ENCODE peak calls at places on chromosomes 3 and 15, in seven cellular contexts. One of them, this sample, is unnamed.
A peak's percentile ranks its signal among the peaks of the same experiment; 100 is the strongest.

GRCh38 chr3:14608298-14608697 is 43.3 kb upstream of the CCDC174 start:
- DNase-seq in CD8-positive, alpha-beta T cell: no peak
- DNase-seq in Panc1: no peak
- DNase-seq in Peyer's patch: no peak
- DNase-seq in heart left ventricle: no peak
- DNase-seq in HCT116: no peak
- DNase-seq in spleen: no peak
- DNase-seq in this sample: no peak

GRCh38 chr3:116102037-116102436 is 343.2 kb downstream of the LSAMP start:
- DNase-seq in CD8-positive, alpha-beta T cell: no peak
- DNase-seq in Panc1: no peak
- DNase-seq in Peyer's patch: no peak
- DNase-seq in heart left ventricle: no peak
- DNase-seq in HCT116: no peak
- DNase-seq in spleen: no peak
- DNase-seq in this sample: no peak

GRCh38 chr15:45634442-45635190 is at the start of gene SQOR:
- DNase-seq in CD8-positive, alpha-beta T cell: peak; percentile 53
- DNase-seq in Panc1: no peak
- DNase-seq in Peyer's patch: peak; percentile 93
- DNase-seq in heart left ventricle: peak; percentile 86
- DNase-seq in HCT116: peak; percentile 73
- DNase-seq in spleen: peak; percentile 96
- DNase-seq in this sample: peak; percentile 92

GRCh38 chr3:52912885-52913731 is 15.8 kb upstream of the STIMATE start:
- DNase-seq in CD8-positive, alpha-beta T cell: no peak
- DNase-seq in Panc1: no peak
- DNase-seq in Peyer's patch: no peak
- DNase-seq in heart left ventricle: no peak
- DNase-seq in HCT116: no peak
- DNase-seq in spleen: no peak
- DNase-seq in this sample: no peak

GRCh38 chr15:61049003-61049402 is 180.1 kb downstream of the RORA start:
- DNase-seq in CD8-positive, alpha-beta T cell: no peak
- DNase-seq in Panc1: no peak
- DNase-seq in Peyer's patch: no peak
- DNase-seq in heart left ventricle: no peak
- DNase-seq in HCT116: no peak
- DNase-seq in spleen: no peak
- DNase-seq in this sample: no peak

GRCh38 chr3:117218709-117219108 is 509.1 kb downstream of the TUSC7 start:
- DNase-seq in CD8-positive, alpha-beta T cell: no peak
- DNase-seq in Panc1: no peak
- DNase-seq in Peyer's patch: no peak
- DNase-seq in heart left ventricle: no peak
- DNase-seq in HCT116: no peak
- DNase-seq in spleen: no peak
- DNase-seq in this sample: no peak

GRCh38 chr3:69012836-69013255 is 638 bp downstream of the EOGT start:
- DNase-seq in CD8-positive, alpha-beta T cell: no peak
- DNase-seq in Panc1: no peak
- DNase-seq in Peyer's patch: peak; percentile 70
- DNase-seq in heart left ventricle: peak; percentile 57
- DNase-seq in HCT116: no peak
- DNase-seq in spleen: peak; percentile 87
- DNase-seq in this sample: peak; percentile 45

GRCh38 chr3:147756478-147756877 is 347.3 kb downstream of the ZIC1 start:
- DNase-seq in CD8-positive, alpha-beta T cell: no peak
- DNase-seq in Panc1: no peak
- DNase-seq in Peyer's patch: no peak
- DNase-seq in heart left ventricle: no peak
- DNase-seq in HCT116: no peak
- DNase-seq in spleen: no peak
- DNase-seq in this sample: no peak

GRCh38 chr15:96626936-96627577 is 296.6 kb downstream of the NR2F2 start:
- DNase-seq in CD8-positive, alpha-beta T cell: no peak
- DNase-seq in Panc1: no peak
- DNase-seq in Peyer's patch: no peak
- DNase-seq in heart left ventricle: peak; percentile 36
- DNase-seq in HCT116: no peak
- DNase-seq in spleen: peak; percentile 70
- DNase-seq in this sample: no peak

GRCh38 chr15:39642011-39642640 is 61.2 kb downstream of the THBS1 start:
- DNase-seq in CD8-positive, alpha-beta T cell: no peak
- DNase-seq in Panc1: no peak
- DNase-seq in Peyer's patch: no peak
- DNase-seq in heart left ventricle: no peak
- DNase-seq in HCT116: no peak
- DNase-seq in spleen: no peak
- DNase-seq in this sample: peak; percentile 6

GRCh38 chr15:95994418-95994817 is 336.1 kb upstream of the NR2F2 start:
- DNase-seq in CD8-positive, alpha-beta T cell: no peak
- DNase-seq in Panc1: no peak
- DNase-seq in Peyer's patch: no peak
- DNase-seq in heart left ventricle: no peak
- DNase-seq in HCT116: no peak
- DNase-seq in spleen: no peak
- DNase-seq in this sample: no peak

GRCh38 chr3:33061782-33062181 is 35.2 kb downstream of the GLB1 start:
- DNase-seq in CD8-positive, alpha-beta T cell: no peak
- DNase-seq in Panc1: no peak
- DNase-seq in Peyer's patch: no peak
- DNase-seq in heart left ventricle: no peak
- DNase-seq in HCT116: no peak
- DNase-seq in spleen: no peak
- DNase-seq in this sample: peak; percentile 34

GRCh38 chr3:33115024-33115768 is 1.4 kb downstream of the CRTAP start:
- DNase-seq in CD8-positive, alpha-beta T cell: no peak
- DNase-seq in Panc1: no peak
- DNase-seq in Peyer's patch: peak; percentile 84
- DNase-seq in heart left ventricle: peak; percentile 69
- DNase-seq in HCT116: peak; percentile 40
- DNase-seq in spleen: peak; percentile 80
- DNase-seq in this sample: peak; percentile 67

GRCh38 chr15:74563442-74563841 is 22.4 kb downstream of the ARID3B start:
- DNase-seq in CD8-positive, alpha-beta T cell: no peak
- DNase-seq in Panc1: no peak
- DNase-seq in Peyer's patch: no peak
- DNase-seq in heart left ventricle: no peak
- DNase-seq in HCT116: no peak
- DNase-seq in spleen: no peak
- DNase-seq in this sample: no peak

GRCh38 chr3:110493752-110494151 is 577.9 kb upstream of the NECTIN3 start:
- DNase-seq in CD8-positive, alpha-beta T cell: no peak
- DNase-seq in Panc1: no peak
- DNase-seq in Peyer's patch: no peak
- DNase-seq in heart left ventricle: no peak
- DNase-seq in HCT116: no peak
- DNase-seq in spleen: no peak
- DNase-seq in this sample: no peak

GRCh38 chr3:56792201-56792600 is 9.5 kb downstream of the ARHGEF3 start:
- DNase-seq in CD8-positive, alpha-beta T cell: no peak
- DNase-seq in Panc1: no peak
- DNase-seq in Peyer's patch: no peak
- DNase-seq in heart left ventricle: no peak
- DNase-seq in HCT116: no peak
- DNase-seq in spleen: no peak
- DNase-seq in this sample: no peak

GRCh38 chr3:185796431-185797107 is 28.3 kb downstream of the IGF2BP2 start:
- DNase-seq in CD8-positive, alpha-beta T cell: no peak
- DNase-seq in Panc1: peak; percentile 94
- DNase-seq in Peyer's patch: no peak
- DNase-seq in heart left ventricle: no peak
- DNase-seq in HCT116: peak; percentile 97
- DNase-seq in spleen: no peak
- DNase-seq in this sample: peak; percentile 92

GRCh38 chr15:61084944-61085367 is 144.1 kb downstream of the RORA start:
- DNase-seq in CD8-positive, alpha-beta T cell: no peak
- DNase-seq in Panc1: no peak
- DNase-seq in Peyer's patch: no peak
- DNase-seq in heart left ventricle: peak; percentile 25
- DNase-seq in HCT116: no peak
- DNase-seq in spleen: no peak
- DNase-seq in this sample: no peak

GRCh38 chr3:165185707-165186327 is 10.4 kb downstream of the SLITRK3 start:
- DNase-seq in CD8-positive, alpha-beta T cell: no peak
- DNase-seq in Panc1: peak; percentile 32
- DNase-seq in Peyer's patch: peak; percentile 67
- DNase-seq in heart left ventricle: peak; percentile 27
- DNase-seq in HCT116: peak; percentile 67
- DNase-seq in spleen: no peak
- DNase-seq in this sample: peak; percentile 82

GRCh38 chr3:126261037-126261436 is 80.7 kb upstream of the ALDH1L1 start:
- DNase-seq in CD8-positive, alpha-beta T cell: no peak
- DNase-seq in Panc1: no peak
- DNase-seq in Peyer's patch: peak; percentile 65
- DNase-seq in heart left ventricle: no peak
- DNase-seq in HCT116: no peak
- DNase-seq in spleen: no peak
- DNase-seq in this sample: no peak

GRCh38 chr3:11140713-11141104 is 13.6 kb upstream of the HRH1 start:
- DNase-seq in CD8-positive, alpha-beta T cell: no peak
- DNase-seq in Panc1: no peak
- DNase-seq in Peyer's patch: no peak
- DNase-seq in heart left ventricle: no peak
- DNase-seq in HCT116: no peak
- DNase-seq in spleen: no peak
- DNase-seq in this sample: peak; percentile 56

GRCh38 chr3:159852821-159853505 is 135.7 kb upstream of the IL12A start:
- DNase-seq in CD8-positive, alpha-beta T cell: no peak
- DNase-seq in Panc1: no peak
- DNase-seq in Peyer's patch: no peak
- DNase-seq in heart left ventricle: peak; percentile 75
- DNase-seq in HCT116: no peak
- DNase-seq in spleen: peak; percentile 81
- DNase-seq in this sample: no peak

GRCh38 chr15:69119692-69120395 is 40.6 kb upstream of the GLCE start:
- DNase-seq in CD8-positive, alpha-beta T cell: no peak
- DNase-seq in Panc1: no peak
- DNase-seq in Peyer's patch: no peak
- DNase-seq in heart left ventricle: no peak
- DNase-seq in HCT116: no peak
- DNase-seq in spleen: no peak
- DNase-seq in this sample: no peak

GRCh38 chr3:157088506-157089454 is 71.2 kb downstream of the CCNL1 start:
- DNase-seq in CD8-positive, alpha-beta T cell: peak; percentile 89
- DNase-seq in Panc1: peak; percentile 61
- DNase-seq in Peyer's patch: peak; percentile 97
- DNase-seq in heart left ventricle: peak; percentile 97
- DNase-seq in HCT116: peak; percentile 78
- DNase-seq in spleen: peak; percentile 98
- DNase-seq in this sample: peak; percentile 98

GRCh38 chr3:98971183-98971681 is 69.7 kb upstream of the DCBLD2 start:
- DNase-seq in CD8-positive, alpha-beta T cell: no peak
- DNase-seq in Panc1: no peak
- DNase-seq in Peyer's patch: no peak
- DNase-seq in heart left ventricle: no peak
- DNase-seq in HCT116: peak; percentile 97
- DNase-seq in spleen: no peak
- DNase-seq in this sample: no peak

GRCh38 chr3:152688313-152688712 is 146.6 kb upstream of the P2RY1 start:
- DNase-seq in CD8-positive, alpha-beta T cell: no peak
- DNase-seq in Panc1: no peak
- DNase-seq in Peyer's patch: no peak
- DNase-seq in heart left ventricle: no peak
- DNase-seq in HCT116: no peak
- DNase-seq in spleen: no peak
- DNase-seq in this sample: no peak

GRCh38 chr3:109098245-109098644 is 19.7 kb downstream of the MORC1 start:
- DNase-seq in CD8-positive, alpha-beta T cell: no peak
- DNase-seq in Panc1: no peak
- DNase-seq in Peyer's patch: peak; percentile 67
- DNase-seq in heart left ventricle: no peak
- DNase-seq in HCT116: peak; percentile 50
- DNase-seq in spleen: no peak
- DNase-seq in this sample: peak; percentile 62

DNA sequence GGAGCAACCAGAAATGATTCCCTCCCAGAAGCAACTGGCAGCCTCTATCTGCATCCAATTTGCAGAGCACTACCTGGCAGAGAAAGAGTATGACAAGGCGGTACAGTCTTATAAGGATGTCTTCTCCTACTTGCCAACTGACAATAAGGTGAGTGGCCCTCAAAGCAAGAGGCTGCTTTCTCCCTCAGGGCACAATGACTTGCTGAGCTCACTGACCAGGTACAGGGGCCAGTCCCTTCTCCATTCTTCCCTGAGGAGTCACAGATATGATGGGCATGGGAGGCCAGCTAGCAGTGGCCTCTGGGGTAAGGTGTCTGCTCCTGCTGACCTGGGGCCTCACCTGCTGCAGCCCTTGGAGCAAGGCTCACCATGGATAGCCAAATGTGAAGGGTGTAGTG is 20.3 kb downstream of the CSRNP1 start:
- DNase-seq in CD8-positive, alpha-beta T cell: no peak
- DNase-seq in Panc1: no peak
- DNase-seq in Peyer's patch: peak; percentile 29
- DNase-seq in heart left ventricle: no peak
- DNase-seq in HCT116: no peak
- DNase-seq in spleen: peak; percentile 40
- DNase-seq in this sample: no peak
- H3K27ac ChIP-seq in CD8-positive, alpha-beta T cell: no peak overlapping the region
- H3K27ac ChIP-seq in Panc1: no peak overlapping the region
- H3K27ac ChIP-seq in Peyer's patch: no peak overlapping the region
- H3K27ac ChIP-seq in heart left ventricle: no peak overlapping the region
- H3K27ac ChIP-seq in HCT116: no peak overlapping the region
- H3K27ac ChIP-seq in spleen: no peak overlapping the region
- H3K27ac ChIP-seq in this sample: no peak overlapping the region

GRCh38 chr15:47718474-47719440 is 1.5 kb downstream of the SEMA6D start:
- DNase-seq in CD8-positive, alpha-beta T cell: no peak
- DNase-seq in Panc1: no peak
- DNase-seq in Peyer's patch: peak; percentile 65
- DNase-seq in heart left ventricle: peak; percentile 21
- DNase-seq in HCT116: no peak
- DNase-seq in spleen: no peak
- DNase-seq in this sample: peak; percentile 61
- H3K4me3 ChIP-seq in CD8-positive, alpha-beta T cell: no peak overlapping the region
- H3K4me3 ChIP-seq in Panc1: peak overlapping the region; percentile 40
- H3K4me3 ChIP-seq in Peyer's patch: peak overlapping the region; percentile 88
- H3K4me3 ChIP-seq in heart left ventricle: peak overlapping the region; percentile 79
- H3K4me3 ChIP-seq in HCT116: no peak overlapping the region
- H3K4me3 ChIP-seq in spleen: peak overlapping the region; percentile 69
- H3K4me3 ChIP-seq in this sample: peak overlapping the region; percentile 69

GRCh38 chr15:40926659-40927496 is 2.3 kb upstream of the DLL4 start:
- DNase-seq in CD8-positive, alpha-beta T cell: no peak
- DNase-seq in Panc1: no peak
- DNase-seq in Peyer's patch: no peak
- DNase-seq in heart left ventricle: no peak
- DNase-seq in HCT116: no peak
- DNase-seq in spleen: peak; percentile 60
- DNase-seq in this sample: no peak
- H3K27me3 ChIP-seq in CD8-positive, alpha-beta T cell: peaks cover 44% of the 10 kb centered on the region
- H3K27me3 ChIP-seq in Panc1: peaks cover 3% of the 10 kb centered on the region
- H3K27me3 ChIP-seq in Peyer's patch: no peaks in the 10 kb centered on the region
- H3K27me3 ChIP-seq in heart left ventricle: peaks cover 7% of the 10 kb centered on the region
- H3K27me3 ChIP-seq in HCT116: peaks cover 15% of the 10 kb centered on the region
- H3K27me3 ChIP-seq in spleen: no peaks in the 10 kb centered on the region
- H3K27me3 ChIP-seq in this sample: peaks cover 2% of the 10 kb centered on the region

DNA sequence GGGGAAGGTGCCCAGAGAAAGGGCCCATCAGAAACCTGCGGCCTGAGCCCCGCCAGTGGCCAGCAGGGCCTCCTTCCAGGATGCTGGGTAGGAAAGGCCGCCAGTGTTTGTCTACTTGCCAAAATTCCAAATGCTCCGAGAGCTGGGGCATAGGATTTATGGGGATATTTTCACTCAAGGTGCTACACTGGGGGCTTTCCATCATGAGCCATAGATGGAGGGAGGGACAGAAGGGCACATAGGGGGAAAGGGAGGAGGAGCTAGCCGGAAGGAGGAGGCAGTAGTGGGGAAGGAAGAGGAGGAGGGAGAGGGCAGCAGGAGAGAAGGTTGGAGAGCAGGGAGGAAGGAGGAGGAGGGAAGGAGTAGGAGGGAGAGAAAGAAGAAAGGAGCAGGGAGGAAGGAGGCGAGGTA is 494.7 kb upstream of the PROK2 start:
- DNase-seq in CD8-positive, alpha-beta T cell: no peak
- DNase-seq in Panc1: no peak
- DNase-seq in Peyer's patch: no peak
- DNase-seq in heart left ventricle: no peak
- DNase-seq in HCT116: no peak
- DNase-seq in spleen: no peak
- DNase-seq in this sample: no peak
- H3K27ac ChIP-seq in CD8-positive, alpha-beta T cell: no peak overlapping the region
- H3K27ac ChIP-seq in Panc1: no peak overlapping the region
- H3K27ac ChIP-seq in Peyer's patch: no peak overlapping the region
- H3K27ac ChIP-seq in heart left ventricle: no peak overlapping the region
- H3K27ac ChIP-seq in HCT116: no peak overlapping the region
- H3K27ac ChIP-seq in spleen: no peak overlapping the region
- H3K27ac ChIP-seq in this sample: no peak overlapping the region